ENCODE peak calls at places on chromosomes 3 and 15, in seven cellular contexts. Q is stimulated activated effector memory CD8-positive, alpha-beta T cell treated with anti-CD3 and anti-CD28 coated beads, Interleukin-12 subunit alpha, Interleukin-12 subunit beta, amount 100 ng/mL, for 72 hours; F is left cardiac atrium; Z is left ventricle myocardium superior; M is mucosa of descending colon; L is Panc1; S is PC-3. B is an unnamed sample.
A peak's percentile ranks its signal among the peaks of the same experiment; 100 is the strongest.

GRCh38 chr15:39618063-39618823 is 37.4 kb downstream of the THBS1 start:
- ATAC-seq in Q (no peak), F (no peak), Z (no peak), M (no peak), L (no peak), S (peak; percentile 65), B (no peak)

GRCh38 chr15:70083946-70084345 is 13.8 kb downstream of the TLE3 start:
- ATAC-seq in Q (peak; percentile 94), F (no peak), Z (no peak), M (no peak), L (no peak), S (no peak), B (no peak)

GRCh38 chr15:38085931-38086562 is 151.6 kb downstream of the TMCO5A start:
- ATAC-seq in Q (no peak), F (no peak), Z (peak; percentile 52), M (peak; percentile 39), L (no peak), S (no peak), B (no peak)

GRCh38 chr3:52495777-52496602 is 852 bp downstream of the STAB1 start:
- ATAC-seq in Q (no peak), F (peak; percentile 38), Z (peak; percentile 16), M (peak; percentile 31), L (no peak), S (peak; percentile 52), B (peak; percentile 72)

GRCh38 chr3:142904639-142905441 is 16.0 kb upstream of the PCOLCE2 start:
- ATAC-seq in Q (peak; percentile 54), F (peak; percentile 60), Z (peak; percentile 75), M (peak; percentile 99), L (peak; percentile 53), S (peak; percentile 66), B (peak; percentile 85)

GRCh38 chr3:67790043-67790442 is 135.6 kb upstream of the SUCLG2 start:
- ATAC-seq in Q (peak; percentile 84), F (peak; percentile 57), Z (peak; percentile 51), M (peak; percentile 84), L (no peak), S (peak; percentile 59), B (peak; percentile 52)

GRCh38 chr3:128875556-128876120 is 3.8 kb upstream of the ACAD9 start:
- ATAC-seq in Q (peak; percentile 56), F (no peak), Z (peak; percentile 13), M (no peak), L (peak; percentile 68), S (no peak), B (no peak)

GRCh38 chr15:76871930-76872329 is 33.2 kb downstream of the SCAPER start:
- ATAC-seq in Q (no peak), F (no peak), Z (no peak), M (no peak), L (no peak), S (no peak), B (no peak)

GRCh38 chr3:49244589-49245205 is 32.3 kb downstream of the C3orf62 start:
- ATAC-seq in Q (peak; percentile 51), F (peak; percentile 53), Z (peak; percentile 11), M (no peak), L (peak; percentile 30), S (peak; percentile 89), B (peak; percentile 71)

GRCh38 chr15:40399370-40399769 is 6.2 kb upstream of the IVD start:
- ATAC-seq in Q (no peak), F (no peak), Z (no peak), M (no peak), L (no peak), S (no peak), B (no peak)

GRCh38 chr3:105791134-105791533 is 77.7 kb downstream of the CBLB start:
- ATAC-seq in Q (no peak), F (no peak), Z (peak; percentile 29), M (no peak), L (no peak), S (peak; percentile 42), B (no peak)

GRCh38 chr15:38504680-38505467 is 50.9 kb downstream of the FAM98B start:
- ATAC-seq in Q (peak; percentile 72), F (no peak), Z (peak; percentile 66), M (no peak), L (no peak), S (no peak), B (no peak)

GRCh38 chr3:127899200-127899599 is 15.8 kb upstream of the KBTBD12 start:
- ATAC-seq in Q (no peak), F (no peak), Z (no peak), M (no peak), L (no peak), S (no peak), B (no peak)

GRCh38 chr3:47685037-47685436 is 96.7 kb downstream of the SMARCC1 start:
- ATAC-seq in Q (no peak), F (no peak), Z (no peak), M (no peak), L (no peak), S (peak; percentile 79), B (no peak)

GRCh38 chr3:18489939-18490338 is 64.8 kb upstream of the SATB1 start:
- ATAC-seq in Q (peak; percentile 43), F (no peak), Z (no peak), M (peak; percentile 41), L (no peak), S (no peak), B (no peak)

GRCh38 chr3:117626577-117626976 is 917.0 kb downstream of the TUSC7 start:
- ATAC-seq in Q (no peak), F (no peak), Z (no peak), M (no peak), L (no peak), S (no peak), B (no peak)

B was measured in esophagus mucosa.